ENCODE peak calls at places on chromosomes 6 and 20, in eight cellular contexts. G is endodermal cell, S is SK-N-SH, Y is SJCRH30, E is psoas muscle, X is mesenchymal stem cell, F is pancreas, O is heart left ventricle. H is an unnamed sample. For H3K4me1, the result is how much of the 10 kb centered on the place peaks cover.

GRCh38 chr20:35305682-35306556 is 13.7 kb upstream of the FAM83C start:
- DNase-seq in G (peak), S (no peak), Y (peak), E (peak), X (peak), F (no peak), O (peak), H (peak)

GRCh38 chr20:19934792-19935491 is 82.2 kb upstream of the NAA20 start:
- DNase-seq in G (no peak), S (no peak), Y (no peak), E (peak), X (peak), F (no peak), O (peak), H (peak)

GRCh38 chr20:25243416-25243979 is 4.4 kb upstream of the PYGB start:
- DNase-seq in G (peak), S (no peak), Y (no peak), E (no peak), X (no peak), F (no peak), O (no peak), H (no peak)

GRCh38 chr20:24565952-24566351 is 96.5 kb downstream of the SYNDIG1 start:
- DNase-seq in G (no peak), S (no peak), Y (no peak), E (no peak), X (no peak), F (no peak), O (no peak), H (no peak)

GRCh38 chr6:38319259-38320255 is 320.2 kb downstream of the BTBD9 start:
- DNase-seq in G (no peak), S (no peak), Y (no peak), E (no peak), X (peak), F (no peak), O (no peak), H (no peak)

GRCh38 chr6:127606131-127606562 is 29.2 kb downstream of the C6orf58 start:
- DNase-seq in G (peak), S (peak), Y (peak), E (no peak), X (peak), F (no peak), O (no peak), H (no peak)

GRCh38 chr6:89369009-89369408 is 16.5 kb upstream of the UBE2J1 start:
- DNase-seq in G (peak), S (no peak), Y (peak), E (no peak), X (peak), F (no peak), O (peak), H (peak)

GRCh38 chr6:44043036-44043478 is 84.2 kb downstream of the MRPL14 start:
- DNase-seq in G (no peak), S (no peak), Y (no peak), E (no peak), X (peak), F (no peak), O (no peak), H (no peak)

GRCh38 chr6:46521464-46521971 is 30.3 kb upstream of the RCAN2 start:
- DNase-seq in G (no peak), S (no peak), Y (no peak), E (no peak), X (peak), F (no peak), O (no peak), H (no peak)

GRCh38 chr6:2714359-2714895 is 36.3 kb downstream of the MYLK4 start:
- DNase-seq in G (no peak), S (no peak), Y (no peak), E (no peak), X (peak), F (no peak), O (no peak), H (no peak)

GRCh38 chr6:20313960-20314530 is 87.6 kb upstream of the E2F3 start:
- DNase-seq in G (no peak), S (no peak), Y (no peak), E (no peak), X (peak), F (no peak), O (no peak), H (no peak)

GRCh38 chr6:31572041-31572911 is at the start of gene LTA:
- DNase-seq in G (no peak), S (no peak), Y (no peak), E (no peak), X (no peak), F (peak), O (no peak), H (peak)

GRCh38 chr20:50242863-50243609 is 52.4 kb downstream of the CEBPB start:
- DNase-seq in G (no peak), S (no peak), Y (peak), E (no peak), X (no peak), F (peak), O (no peak), H (peak)

GRCh38 chr20:56414842-56415765 is 3.0 kb downstream of the CASS4 start:
- DNase-seq in G (no peak), S (no peak), Y (no peak), E (no peak), X (peak), F (no peak), O (no peak), H (no peak)

GRCh38 chr6:129943637-129944271 is 74.6 kb upstream of the L3MBTL3 start:
- DNase-seq in G (no peak), S (no peak), Y (no peak), E (no peak), X (no peak), F (no peak), O (no peak), H (no peak)

GRCh38 chr6:40011844-40012243 is 77.6 kb upstream of the MOCS1 start:
- DNase-seq in G (peak), S (no peak), Y (no peak), E (no peak), X (no peak), F (no peak), O (no peak), H (no peak)

DNA sequence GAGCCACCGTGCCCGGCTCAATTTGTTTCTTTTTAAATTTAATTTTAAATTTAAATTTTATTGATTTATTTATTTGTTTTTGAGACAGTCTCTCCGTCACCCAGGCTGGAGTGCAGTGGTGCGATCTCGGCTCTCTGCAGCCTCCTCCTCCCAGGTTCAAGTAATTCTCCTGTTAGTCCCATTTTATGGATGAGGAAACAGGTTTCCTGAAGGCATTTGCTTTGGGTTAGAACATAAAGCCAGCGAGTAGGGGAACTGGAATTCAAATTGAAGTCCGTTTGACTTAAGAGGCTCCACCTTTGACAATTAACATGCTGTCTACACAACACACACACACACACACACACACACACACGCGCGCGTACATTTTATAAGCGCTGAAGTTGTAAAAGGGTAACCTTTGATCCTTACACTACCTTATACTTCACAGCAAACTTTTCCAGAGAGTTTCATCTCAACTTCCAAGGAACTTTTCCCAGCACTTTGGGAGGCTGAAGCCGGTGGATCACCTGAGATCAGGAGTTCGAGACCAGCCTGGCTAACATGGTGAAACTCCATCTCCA is 232.0 kb downstream of the BCAS1 start:
- DNase-seq in G (no peak), S (no peak), Y (no peak), E (no peak), X (no peak), F (no peak), O (no peak), H (peak)
- H3K4me1 ChIP-seq in G (under half), S (under half), Y (under half), E (under half), X (under half), F (under half), O (under half), H (under half)

DNA sequence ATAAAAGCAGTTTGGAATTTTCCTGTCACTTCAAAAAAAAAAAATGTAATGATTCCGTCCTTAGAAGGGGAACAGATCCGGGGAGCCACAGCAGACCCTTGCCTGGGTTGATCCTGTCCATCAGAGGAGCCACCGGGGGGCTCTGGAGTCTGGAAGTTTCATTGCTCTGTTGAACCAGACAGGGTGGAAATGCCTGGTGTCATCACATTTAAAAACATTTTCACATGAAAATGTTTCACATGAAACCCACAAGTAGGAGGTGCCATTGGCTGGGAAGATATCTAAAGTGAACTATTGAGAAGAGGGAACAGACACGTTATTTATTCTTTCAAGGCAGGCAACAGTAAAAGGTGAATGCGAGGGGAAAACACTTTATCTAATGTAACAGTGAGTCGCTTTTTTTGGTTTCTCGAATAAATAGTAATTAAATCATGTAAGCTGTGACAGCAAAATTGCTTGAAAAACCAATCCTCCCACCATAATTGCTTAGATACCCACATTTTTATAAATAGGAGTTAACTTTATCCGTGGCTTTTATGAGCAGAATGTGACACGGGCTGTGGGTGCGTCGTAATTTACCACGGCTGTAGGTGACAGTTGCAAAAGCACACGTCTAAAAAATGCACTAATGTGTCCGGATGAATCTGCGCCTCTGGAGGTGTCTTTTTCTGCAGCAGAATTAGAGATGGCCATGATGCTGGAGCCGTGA is 323.4 kb downstream of the TAF4 start:
- DNase-seq in G (no peak), S (no peak), Y (no peak), E (no peak), X (no peak), F (no peak), O (no peak), H (no peak)
- H3K4me1 ChIP-seq in G (under half), S (under half), Y (under half), E (under half), X (under half), F (under half), O (under half), H (under half)

DNA sequence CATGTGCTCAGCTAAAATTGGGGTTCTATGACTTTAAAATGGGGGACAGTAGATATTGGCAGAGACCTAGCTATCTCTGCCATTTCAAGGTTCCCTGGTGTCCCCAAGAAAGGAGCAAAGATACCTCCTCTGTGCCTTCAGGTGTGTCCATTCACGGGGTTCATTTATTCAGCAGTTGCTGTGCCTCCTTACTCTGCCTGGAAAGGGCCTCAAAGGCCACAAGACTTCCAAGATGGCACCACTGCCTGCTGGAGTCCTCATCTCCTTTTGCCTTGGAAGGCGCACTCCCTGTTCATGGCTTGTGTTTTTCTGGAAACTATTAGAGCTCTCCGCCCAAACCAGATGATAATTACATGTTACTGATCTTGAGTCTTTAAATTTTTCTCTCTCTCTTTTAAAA is 3.9 kb upstream of the ZBP1 start:
- DNase-seq in G (no peak), S (no peak), Y (no peak), E (no peak), X (no peak), F (no peak), O (no peak), H (no peak)
- H3K4me1 ChIP-seq in G (under half), S (under half), Y (under half), E (under half), X (under half), F (under half), O (under half), H (under half)

DNA sequence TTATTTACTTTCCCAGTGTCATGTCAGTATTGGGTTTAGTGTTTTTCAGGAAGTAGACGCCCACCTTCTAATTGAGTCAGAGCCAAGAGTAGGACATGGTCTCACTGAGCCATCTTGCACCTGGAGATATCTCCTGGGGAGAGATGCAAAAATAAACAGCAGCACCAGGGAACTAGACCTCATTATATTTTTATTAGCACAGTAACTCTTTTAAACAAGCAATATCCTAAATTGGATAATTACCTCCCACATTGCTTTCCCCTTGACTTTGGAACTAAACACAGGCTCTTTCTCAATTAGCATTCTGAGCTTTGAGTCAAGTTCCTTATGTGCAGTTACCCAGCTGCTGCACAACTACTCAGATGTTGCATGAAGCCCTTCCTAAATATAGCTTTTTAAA is 175.4 kb downstream of the IBTK start:
- DNase-seq in G (no peak), S (no peak), Y (no peak), E (no peak), X (no peak), F (no peak), O (no peak), H (no peak)
- H3K4me1 ChIP-seq in G (under half), S (under half), Y (under half), E (under half), X (under half), F (under half), O (under half), H (under half)

GRCh38 chr6:37130704-37131103 is 39.2 kb upstream of the PIM1 start:
- DNase-seq in G (no peak), S (no peak), Y (no peak), E (peak), X (peak), F (no peak), O (peak), H (peak)

GRCh38 chr6:37127961-37128862 is 41.7 kb upstream of the PIM1 start:
- DNase-seq in G (peak), S (no peak), Y (no peak), E (no peak), X (peak), F (no peak), O (peak), H (peak)

GRCh38 chr6:37134622-37135191 is 35.2 kb upstream of the PIM1 start:
- DNase-seq in G (no peak), S (no peak), Y (peak), E (peak), X (peak), F (no peak), O (no peak), H (peak)

GRCh38 chr6:37131104-37131959 is 38.6 kb upstream of the PIM1 start:
- DNase-seq in G (no peak), S (peak), Y (peak), E (peak), X (peak), F (no peak), O (peak), H (peak)

GRCh38 chr6:37131960-37132253 is 38.0 kb upstream of the PIM1 start:
- DNase-seq in G (no peak), S (no peak), Y (no peak), E (no peak), X (no peak), F (no peak), O (no peak), H (no peak)
- H3K4me1 ChIP-seq in G (under half), S (under half), Y (under half), E (half or more), X (under half), F (under half), O (under half), H (under half)

GRCh38 chr6:16723833-16724232 is 37.4 kb downstream of the ATXN1 start:
- DNase-seq in G (peak), S (no peak), Y (peak), E (no peak), X (peak), F (no peak), O (no peak), H (no peak)
- H3K4me1 ChIP-seq in G (under half), S (under half), Y (under half), E (half or more), X (under half), F (under half), O (under half), H (half or more)

GRCh38 chr20:3797592-3798404 is 1.7 kb downstream of the CDC25B start:
- DNase-seq in G (no peak), S (peak), Y (no peak), E (no peak), X (peak), F (no peak), O (peak), H (peak)
- H3K4me1 ChIP-seq in G (under half), S (under half), Y (under half), E (under half), X (under half), F (under half), O (under half), H (under half)

GRCh38 chr6:45438849-45439406 is 61.2 kb upstream of the SUPT3H start:
- DNase-seq in G (no peak), S (no peak), Y (no peak), E (no peak), X (peak), F (no peak), O (no peak), H (no peak)

GRCh38 chr6:45439861-45440388 is 62.2 kb upstream of the SUPT3H start:
- DNase-seq in G (no peak), S (no peak), Y (no peak), E (no peak), X (no peak), F (no peak), O (no peak), H (no peak)

GRCh38 chr6:45438156-45438555 is 60.4 kb upstream of the SUPT3H start:
- DNase-seq in G (no peak), S (no peak), Y (no peak), E (no peak), X (no peak), F (no peak), O (no peak), H (no peak)

GRCh38 chr6:45437441-45437820 is 59.7 kb upstream of the SUPT3H start:
- DNase-seq in G (no peak), S (no peak), Y (no peak), E (no peak), X (no peak), F (no peak), O (no peak), H (no peak)

GRCh38 chr6:45439459-45439858 is 61.7 kb upstream of the SUPT3H start:
- DNase-seq in G (no peak), S (no peak), Y (no peak), E (no peak), X (no peak), F (no peak), O (no peak), H (no peak)
- H3K4me1 ChIP-seq in G (under half), S (under half), Y (under half), E (under half), X (under half), F (under half), O (under half), H (under half)

GRCh38 chr6:157079774-157080173 is 243.5 kb downstream of the TMEM242 start:
- DNase-seq in G (no peak), S (no peak), Y (no peak), E (no peak), X (no peak), F (no peak), O (no peak), H (no peak)
- H3K4me1 ChIP-seq in G (under half), S (under half), Y (under half), E (under half), X (under half), F (under half), O (under half), H (under half)

DNA sequence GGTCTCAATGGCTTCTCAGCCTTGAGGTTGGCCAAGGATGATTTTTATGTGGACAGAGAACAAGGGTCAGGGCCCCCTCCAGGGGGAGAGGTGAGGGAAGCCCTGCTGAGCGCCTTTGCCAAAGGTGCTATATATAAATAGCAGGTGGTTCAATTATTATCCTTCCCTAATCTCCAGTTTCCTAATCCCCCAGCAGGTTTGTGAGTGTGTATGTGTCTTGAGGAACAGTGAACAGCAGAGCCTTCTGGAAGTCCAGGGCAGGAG is 3.2 kb upstream of the SIRPA start:
- DNase-seq in G (no peak), S (no peak), Y (no peak), E (no peak), X (no peak), F (no peak), O (no peak), H (no peak)
- H3K4me1 ChIP-seq in G (under half), S (under half), Y (under half), E (under half), X (under half), F (under half), O (under half), H (under half)